ENCODE peak calls at places on chromosomes 5 and 9, in eight cellular contexts. K is cerebellar cortex; O is naive thymus-derived CD4-positive, alpha-beta T cell; Q is iPS-NIHi11; A is NAMALWA; J is A172; B is psoas muscle; Z is stimulated activated CD4-positive, alpha-beta T cell treated with anti-CD3 and anti-CD28 coated beads, Interleukin-4, amount 100 ng/mL, for 1 hour. I is an unnamed sample.

GRCh38 chr5:67144183-67144639 is 52.4 kb downstream of the CD180 start:
- DNase-seq in K (no peak), O (no peak), Q (no peak), A (no peak), J (no peak), B (no peak), Z (no peak), I (no peak)

GRCh38 chr9:87842878-87843585 is 39.6 kb upstream of the SPATA31E1 start:
- DNase-seq in K (no peak), O (no peak), Q (no peak), A (no peak), J (no peak), B (no peak), Z (no peak), I (no peak)

GRCh38 chr5:139068060-139068459 is 130.1 kb downstream of the SIL1 start:
- DNase-seq in K (no peak), O (no peak), Q (no peak), A (no peak), J (no peak), B (no peak), Z (no peak), I (no peak)

GRCh38 chr9:97753975-97754374 is 56.8 kb upstream of the XPA start:
- DNase-seq in K (no peak), O (no peak), Q (no peak), A (no peak), J (no peak), B (no peak), Z (no peak), I (no peak)

GRCh38 chr5:159190170-159190569 is 19.2 kb downstream of the RNF145 start:
- DNase-seq in K (no peak), O (no peak), Q (no peak), A (no peak), J (no peak), B (no peak), Z (no peak), I (no peak)

GRCh38 chr9:134606951-134607733 is 34.5 kb upstream of the COL5A1 start:
- DNase-seq in K (no peak), O (no peak), Q (peak; percentile 71), A (peak; percentile 77), J (peak; percentile 55), B (no peak), Z (no peak), I (no peak)

GRCh38 chr9:97848582-97849237 is 4.3 kb upstream of the FOXE1 start:
- DNase-seq in K (no peak), O (no peak), Q (no peak), A (no peak), J (no peak), B (peak; percentile 57), Z (peak; percentile 40), I (no peak)

GRCh38 chr5:116395708-116396203 is 178.9 kb downstream of the SEMA6A start:
- DNase-seq in K (peak; percentile 79), O (no peak), Q (no peak), A (no peak), J (no peak), B (no peak), Z (no peak), I (no peak)

GRCh38 chr9:20205821-20206220 is 416.5 kb downstream of the MLLT3 start:
- DNase-seq in K (no peak), O (no peak), Q (no peak), A (no peak), J (no peak), B (no peak), Z (no peak), I (no peak)

GRCh38 chr9:6014668-6015270 is 655 bp downstream of the RANBP6 start:
- DNase-seq in K (no peak), O (no peak), Q (no peak), A (no peak), J (peak; percentile 69), B (no peak), Z (no peak), I (peak; percentile 14)

GRCh38 chr5:78907255-78907886 is 77.7 kb downstream of the ARSB start:
- DNase-seq in K (no peak), O (no peak), Q (no peak), A (no peak), J (peak; percentile 86), B (no peak), Z (no peak), I (no peak)

GRCh38 chr9:38382141-38382540 is 10.4 kb upstream of the ALDH1B1 start:
- DNase-seq in K (no peak), O (no peak), Q (no peak), A (no peak), J (no peak), B (no peak), Z (no peak), I (no peak)

GRCh38 chr5:167250996-167251395 is 1040.4 kb upstream of the WWC1 start:
- DNase-seq in K (no peak), O (no peak), Q (no peak), A (no peak), J (no peak), B (no peak), Z (no peak), I (no peak)

GRCh38 chr9:882416-882931 is 41.0 kb downstream of the DMRT1 start:
- DNase-seq in K (no peak), O (no peak), Q (peak; percentile 26), A (peak; percentile 17), J (no peak), B (no peak), Z (no peak), I (no peak)

GRCh38 chr5:88889165-88890069 is 6.4 kb upstream of the MEF2C start:
- DNase-seq in K (peak; percentile 29), O (no peak), Q (peak; percentile 52), A (peak; percentile 59), J (no peak), B (peak; percentile 86), Z (no peak), I (peak; percentile 48)

GRCh38 chr9:81395301-81396054 is 293.9 kb downstream of the TLE1 start:
- DNase-seq in K (no peak), O (no peak), Q (no peak), A (no peak), J (no peak), B (no peak), Z (no peak), I (no peak)

GRCh38 chr9:22055090-22055489 is 46.0 kb upstream of the CDKN2B start:
- DNase-seq in K (no peak), O (no peak), Q (no peak), A (no peak), J (no peak), B (no peak), Z (no peak), I (no peak)

GRCh38 chr5:77987331-77987730 is 211.2 kb upstream of the TBCA start:
- DNase-seq in K (no peak), O (no peak), Q (no peak), A (no peak), J (no peak), B (no peak), Z (no peak), I (no peak)

GRCh38 chr5:140355551-140355950 is 4.4 kb upstream of the SLC4A9 start:
- DNase-seq in K (no peak), O (no peak), Q (no peak), A (no peak), J (no peak), B (no peak), Z (no peak), I (no peak)

GRCh38 chr9:125990793-125991220 is 243.6 kb downstream of the PBX3 start:
- DNase-seq in K (no peak), O (no peak), Q (no peak), A (no peak), J (no peak), B (peak; percentile 19), Z (no peak), I (no peak)

GRCh38 chr5:139698461-139699146 is 50.5 kb downstream of the CXXC5 start:
- DNase-seq in K (peak; percentile 56), O (no peak), Q (peak; percentile 77), A (peak; percentile 77), J (no peak), B (peak; percentile 86), Z (no peak), I (peak; percentile 66)

GRCh38 chr5:133331866-133332731 is 280.2 kb downstream of the FSTL4 start:
- DNase-seq in K (no peak), O (no peak), Q (no peak), A (no peak), J (no peak), B (no peak), Z (no peak), I (no peak)

GRCh38 chr5:157222506-157223230 is 42.0 kb downstream of the ITK start:
- DNase-seq in K (no peak), O (peak; percentile 70), Q (no peak), A (no peak), J (peak; percentile 82), B (no peak), Z (peak; percentile 52), I (peak; percentile 41)

GRCh38 chr5:54259090-54259489 is 51.3 kb downstream of the ARL15 start:
- DNase-seq in K (no peak), O (no peak), Q (no peak), A (no peak), J (no peak), B (no peak), Z (no peak), I (no peak)

GRCh38 chr5:144189800-144190429 is 19.2 kb downstream of the KCTD16 start:
- DNase-seq in K (no peak), O (peak; percentile 86), Q (no peak), A (peak; percentile 8), J (peak; percentile 99), B (no peak), Z (peak; percentile 67), I (no peak)

GRCh38 chr9:2017209-2017458 is 2.0 kb downstream of the SMARCA2 start:
- DNase-seq in K (no peak), O (no peak), Q (no peak), A (no peak), J (peak; percentile 28), B (no peak), Z (no peak), I (no peak)

GRCh38 chr9:86141843-86142242 is 42.5 kb upstream of the GOLM1 start:
- DNase-seq in K (no peak), O (no peak), Q (no peak), A (no peak), J (peak; percentile 42), B (no peak), Z (no peak), I (no peak)

GRCh38 chr5:76290321-76290757 is 112.7 kb upstream of the IQGAP2 start:
- DNase-seq in K (no peak), O (no peak), Q (no peak), A (no peak), J (no peak), B (no peak), Z (no peak), I (no peak)

GRCh38 chr9:14313378-14313940 is 482 bp downstream of the NFIB start:
- DNase-seq in K (peak; percentile 38), O (no peak), Q (peak; percentile 18), A (no peak), J (no peak), B (peak; percentile 76), Z (no peak), I (no peak)

GRCh38 chr9:72037571-72037970 is 22.8 kb downstream of the C9orf57 start:
- DNase-seq in K (no peak), O (no peak), Q (no peak), A (no peak), J (no peak), B (no peak), Z (no peak), I (no peak)

GRCh38 chr5:65769539-65769938 is 47.5 kb downstream of the NLN start:
- DNase-seq in K (no peak), O (no peak), Q (no peak), A (no peak), J (peak; percentile 84), B (no peak), Z (no peak), I (no peak)

GRCh38 chr5:179279347-179280094 is 65.7 kb downstream of the ADAMTS2 start:
- DNase-seq in K (no peak), O (no peak), Q (no peak), A (no peak), J (no peak), B (no peak), Z (no peak), I (no peak)

GRCh38 chr5:149228610-149229297 is 42.9 kb upstream of the AFAP1L1 start:
- DNase-seq in K (peak; percentile 87), O (no peak), Q (peak; percentile 49), A (peak; percentile 11), J (peak; percentile 97), B (no peak), Z (no peak), I (peak; percentile 86)

GRCh38 chr9:129751841-129752801 is 721 bp downstream of the PTGES start:
- DNase-seq in K (peak; percentile 59), O (no peak), Q (peak; percentile 14), A (no peak), J (no peak), B (no peak), Z (no peak), I (no peak)